ENCODE peak calls at places on chromosomes 1 and 21, in nine cellular contexts. Y is stimulated activated CD8-positive, alpha-beta memory T cell treated with anti-CD3 and anti-CD28 coated beads, Interleukin-7, amount 100 ng/mL, for 1 hour; A is mammary epithelial cell; J is non-pigmented ciliary epithelial cell; N is heart right ventricle; G is iPS-NIHi11; F is NCI-H510A treated with DMSO at 0.1 percent for 48 hours; S is activated CD8-positive, alpha-beta memory T cell treated with anti-CD3 and anti-CD28 coated beads for 1 hour; K is T-helper 2 cell. W is an unnamed sample.

GRCh38 chr1:8348777-8349472 is 31.0 kb downstream of the SLC45A1 start:
- DNase-seq in Y (peak), A (peak), J (no peak), N (peak), G (peak), F (peak), S (peak), K (peak), W (peak)

GRCh38 chr1:111769517-111770146 is 13.9 kb downstream of the DDX20 start:
- DNase-seq in Y (peak), A (peak), J (peak), N (peak), G (no peak), F (peak), S (peak), K (peak), W (peak)

GRCh38 chr1:170657275-170657853 is 6.6 kb upstream of the PRRX1 start:
- DNase-seq in Y (no peak), A (no peak), J (no peak), N (no peak), G (no peak), F (peak), S (no peak), K (no peak), W (no peak)

GRCh38 chr1:201697174-201697573 is 131.8 kb upstream of the IPO9 start:
- DNase-seq in Y (no peak), A (no peak), J (no peak), N (no peak), G (no peak), F (no peak), S (no peak), K (no peak), W (no peak)

GRCh38 chr1:41804176-41804575 is 114.5 kb downstream of the HIVEP3 start:
- DNase-seq in Y (no peak), A (no peak), J (no peak), N (no peak), G (no peak), F (no peak), S (no peak), K (peak), W (no peak)

GRCh38 chr21:35204125-35204524 is 155.0 kb upstream of the RUNX1 start:
- DNase-seq in Y (no peak), A (no peak), J (no peak), N (no peak), G (no peak), F (no peak), S (no peak), K (no peak), W (no peak)

GRCh38 chr1:81703736-81704463 is 96.8 kb upstream of the ADGRL2 start:
- DNase-seq in Y (no peak), A (peak), J (peak), N (no peak), G (no peak), F (no peak), S (no peak), K (no peak), W (peak)

GRCh38 chr1:8317647-8318360 is at the start of gene SLC45A1:
- DNase-seq in Y (peak), A (peak), J (no peak), N (peak), G (peak), F (peak), S (peak), K (peak), W (peak)

GRCh38 chr1:25544819-25545218 is 1.4 kb downstream of the LDLRAP1 start:
- DNase-seq in Y (no peak), A (no peak), J (no peak), N (peak), G (peak), F (peak), S (no peak), K (no peak), W (no peak)

GRCh38 chr21:41932191-41932575 is 21.6 kb downstream of the C2CD2 start:
- DNase-seq in Y (no peak), A (peak), J (peak), N (no peak), G (no peak), F (no peak), S (no peak), K (no peak), W (peak)

GRCh38 chr1:108200627-108201106 is 524 bp upstream of the SLC25A24 start:
- DNase-seq in Y (no peak), A (peak), J (no peak), N (peak), G (peak), F (peak), S (no peak), K (peak), W (peak)

GRCh38 chr1:222552882-222553281 is 5.0 kb upstream of the HHIPL2 start:
- DNase-seq in Y (no peak), A (no peak), J (no peak), N (no peak), G (no peak), F (no peak), S (no peak), K (no peak), W (peak)

GRCh38 chr1:87202922-87203655 is 125.6 kb upstream of the LMO4 start:
- DNase-seq in Y (no peak), A (no peak), J (no peak), N (no peak), G (no peak), F (no peak), S (no peak), K (peak), W (no peak)

GRCh38 chr1:14608308-14608707 is 9.8 kb downstream of the KAZN start:
- DNase-seq in Y (no peak), A (no peak), J (no peak), N (no peak), G (no peak), F (no peak), S (no peak), K (no peak), W (no peak)

GRCh38 chr1:38815903-38816627 is 43.5 kb downstream of the RRAGC start:
- DNase-seq in Y (no peak), A (no peak), J (no peak), N (no peak), G (no peak), F (peak), S (no peak), K (peak), W (no peak)

W was measured in fibroblast of the aortic adventitia.